ENCODE peak calls at places on chromosomes 3 and 15, in seven cellular contexts. S, F, L, U, A, G and M are unnamed samples.
A peak's percentile ranks its signal among the peaks of the same experiment; 100 is the strongest.

GRCh38 chr3:186590580-186591296 is 20.2 kb downstream of the DNAJB11 start:
- DNase-seq in S (no peak), F (no peak), L (no peak), U (no peak), A (no peak), G (no peak), M (no peak)

GRCh38 chr15:45110256-45110820 is 3.6 kb downstream of the DUOX2 start:
- DNase-seq in S (no peak), F (no peak), L (no peak), U (no peak), A (no peak), G (no peak), M (no peak)

GRCh38 chr15:89781891-89782618 is 5.9 kb downstream of the MESP2 start:
- DNase-seq in S (no peak), F (peak; percentile 37), L (no peak), U (peak; percentile 39), A (peak; percentile 48), G (no peak), M (peak; percentile 23)

GRCh38 chr3:4581905-4582611 is 88.9 kb downstream of the ITPR1 start:
- DNase-seq in S (no peak), F (no peak), L (no peak), U (no peak), A (no peak), G (no peak), M (no peak)

GRCh38 chr3:114213262-114213668 is 24.1 kb downstream of the ZNF80 start:
- DNase-seq in S (no peak), F (no peak), L (no peak), U (no peak), A (no peak), G (no peak), M (no peak)

GRCh38 chr3:45309876-45310275 is 78.5 kb upstream of the LARS2 start:
- DNase-seq in S (no peak), F (no peak), L (no peak), U (no peak), A (no peak), G (no peak), M (no peak)

GRCh38 chr3:191269289-191270085 is 59.7 kb upstream of the CCDC50 start:
- DNase-seq in S (no peak), F (no peak), L (no peak), U (no peak), A (no peak), G (no peak), M (no peak)

GRCh38 chr3:194472290-194472920 is 14.4 kb downstream of the ATP13A3 start:
- DNase-seq in S (peak; percentile 66), F (no peak), L (no peak), U (peak; percentile 53), A (no peak), G (no peak), M (peak; percentile 71)

GRCh38 chr3:140553591-140553990 is 124.3 kb upstream of the TRIM42 start:
- DNase-seq in S (no peak), F (no peak), L (no peak), U (no peak), A (no peak), G (no peak), M (no peak)

GRCh38 chr3:50453907-50454306 is 49.5 kb downstream of the CACNA2D2 start:
- DNase-seq in S (no peak), F (no peak), L (no peak), U (no peak), A (no peak), G (no peak), M (no peak)

GRCh38 chr15:56353740-56354139 is 11.5 kb upstream of the TEX9 start:
- DNase-seq in S (no peak), F (no peak), L (no peak), U (no peak), A (no peak), G (no peak), M (no peak)

GRCh38 chr3:51929420-51930003 is 12.2 kb downstream of the RRP9 start:
- DNase-seq in S (no peak), F (no peak), L (peak; percentile 23), U (no peak), A (no peak), G (no peak), M (no peak)

GRCh38 chr15:49331951-49332350 is 91.1 kb upstream of the FGF7 start:
- DNase-seq in S (no peak), F (no peak), L (no peak), U (no peak), A (no peak), G (no peak), M (no peak)

GRCh38 chr3:73259291-73259690 is 197.8 kb downstream of the EBLN2 start:
- DNase-seq in S (no peak), F (no peak), L (no peak), U (no peak), A (no peak), G (no peak), M (no peak)

GRCh38 chr3:179969525-179969924 is 67.2 kb downstream of the PEX5L start:
- DNase-seq in S (no peak), F (no peak), L (no peak), U (peak; percentile 3), A (no peak), G (no peak), M (no peak)

GRCh38 chr15:95459288-95459687 is 871.2 kb upstream of the NR2F2 start:
- DNase-seq in S (no peak), F (no peak), L (no peak), U (no peak), A (no peak), G (no peak), M (no peak)

GRCh38 chr15:36880226-36880912 is 220.0 kb downstream of the MEIS2 start:
- DNase-seq in S (no peak), F (no peak), L (no peak), U (no peak), A (no peak), G (no peak), M (no peak)

GRCh38 chr15:63500265-63501250 is 3.8 kb upstream of the USP3 start:
- DNase-seq in S (no peak), F (peak; percentile 31), L (peak; percentile 72), U (no peak), A (no peak), G (no peak), M (peak; percentile 73)

GRCh38 chr15:78979456-78980320 is 34.8 kb upstream of the CTSH start:
- DNase-seq in S (peak; percentile 69), F (peak; percentile 67), L (peak; percentile 81), U (peak; percentile 81), A (no peak), G (no peak), M (peak; percentile 76)

GRCh38 chr15:39434751-39435238 is 146.1 kb upstream of the THBS1 start:
- DNase-seq in S (no peak), F (no peak), L (no peak), U (no peak), A (no peak), G (no peak), M (no peak)

GRCh38 chr3:18080198-18080689 is 337.8 kb upstream of the TBC1D5 start:
- DNase-seq in S (no peak), F (no peak), L (no peak), U (no peak), A (no peak), G (no peak), M (no peak)

GRCh38 chr15:46293550-46293949 is 658.7 kb downstream of the SQOR start:
- DNase-seq in S (no peak), F (no peak), L (no peak), U (no peak), A (no peak), G (no peak), M (no peak)

GRCh38 chr15:43911235-43911661 is 84.4 kb downstream of the WDR76 start:
- DNase-seq in S (peak; percentile 44), F (no peak), L (no peak), U (no peak), A (no peak), G (no peak), M (no peak)

GRCh38 chr15:43915820-43916660 is 89.2 kb downstream of the WDR76 start:
- DNase-seq in S (peak; percentile 25), F (no peak), L (no peak), U (no peak), A (no peak), G (no peak), M (no peak)

GRCh38 chr15:43912208-43912607 is 85.4 kb downstream of the WDR76 start:
- DNase-seq in S (no peak), F (no peak), L (no peak), U (no peak), A (no peak), G (no peak), M (no peak)

GRCh38 chr15:43913941-43914340 is 87.1 kb downstream of the WDR76 start:
- DNase-seq in S (no peak), F (no peak), L (no peak), U (no peak), A (no peak), G (no peak), M (no peak)

GRCh38 chr15:43912991-43913927 is 86.5 kb downstream of the WDR76 start:
- DNase-seq in S (peak; percentile 28), F (no peak), L (no peak), U (peak; percentile 92), A (no peak), G (no peak), M (no peak)
- H3K27ac ChIP-seq in S (peak overlapping the region; percentile 72), F (no peak overlapping the region), L (no peak overlapping the region), U (peak overlapping the region; percentile 67), A (no peak overlapping the region), G (no peak overlapping the region), M (no peak overlapping the region)

GRCh38 chr3:128879125-128879969 is at the start of gene ACAD9:
- DNase-seq in S (peak; percentile 97), F (peak; percentile 98), L (peak; percentile 98), U (peak; percentile 96), A (peak; percentile 98), G (peak; percentile 72), M (peak; percentile 98)
- TF ChIP-seq POLR2A in S (peak; percentile 87), F (peak; percentile 94), L (peak; percentile 44), U (peak; percentile 68), A (peak; percentile 72), G (peak; percentile 92), M (peak; percentile 76)

DNA sequence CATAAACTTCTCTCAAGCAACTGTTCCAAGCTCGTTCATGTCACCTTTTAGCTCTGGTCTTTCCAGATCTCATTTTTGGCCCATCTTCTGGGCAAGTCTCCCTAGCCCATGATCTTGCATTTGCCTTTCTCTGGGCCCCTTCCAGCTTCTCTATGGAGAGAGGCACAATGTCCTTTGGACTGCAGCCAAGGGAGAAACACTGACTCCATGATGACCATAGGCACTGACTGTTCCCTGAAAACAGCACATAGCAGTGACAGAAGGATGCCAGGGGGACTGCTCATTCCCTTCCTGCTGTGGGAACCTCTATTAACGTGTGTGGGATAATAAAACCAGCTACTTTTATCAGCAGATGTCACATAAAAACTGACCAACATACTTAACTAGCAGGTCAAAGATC is 60.3 kb downstream of the STRIT1 start:
- DNase-seq in S (peak; percentile 79), F (peak; percentile 8), L (peak; percentile 28), U (no peak), A (no peak), G (no peak), M (peak; percentile 70)
- H3K27ac ChIP-seq in S (peak overlapping the region; percentile 77), F (peak overlapping the region; percentile 12), L (peak overlapping the region; percentile 35), U (no peak overlapping the region), A (peak overlapping the region; percentile 14), G (peak overlapping the region; percentile 47), M (no peak overlapping the region)

DNA sequence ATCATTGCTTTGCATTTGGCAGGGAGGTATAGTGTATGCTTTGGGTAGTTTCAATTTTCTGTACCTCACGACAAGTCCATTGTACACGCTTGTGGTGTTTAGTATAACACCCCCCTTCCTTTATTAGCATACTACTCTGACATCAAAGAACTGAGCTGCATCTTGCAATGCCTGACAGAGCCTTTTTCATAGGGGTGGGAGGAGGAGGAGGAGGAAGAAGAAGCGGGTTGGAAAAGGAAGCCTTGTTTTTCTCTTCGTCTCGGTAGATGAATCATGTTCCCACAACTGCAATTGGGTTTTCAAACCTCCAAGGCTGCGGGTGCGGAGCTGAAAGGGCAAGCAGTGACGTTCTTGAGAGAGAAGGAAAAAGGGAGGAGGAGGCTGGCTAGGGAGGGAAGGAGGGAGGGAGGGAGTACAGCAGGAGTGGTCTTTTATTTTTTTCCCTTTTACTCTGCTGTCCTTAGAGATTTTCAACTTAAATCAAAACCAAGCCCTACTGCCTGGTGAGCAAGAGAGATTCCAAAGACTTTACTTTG is 175.7 kb downstream of the KLHL25 start:
- DNase-seq in S (peak; percentile 86), F (peak; percentile 50), L (peak; percentile 53), U (no peak), A (no peak), G (no peak), M (peak; percentile 63)
- TF ChIP-seq POLR2A in S (peak; percentile 84), F (peak; percentile 51), L (no peak), U (no peak), A (no peak), G (no peak), M (peak; percentile 35)